ENCODE peak calls at places on chromosomes 6 and 20, in five cellular contexts. F, Q, A, Y and T are unnamed samples.
A peak's percentile ranks its signal among the peaks of the same experiment; 100 is the strongest.

GRCh38 chr6:138465007-138465645 is 34.2 kb downstream of the NHSL1 start:
- DNase-seq in F (no peak), Q (no peak), A (peak; percentile 76), Y (no peak), T (no peak)

GRCh38 chr20:46206025-46206424 is 87.9 kb downstream of the CD40 start:
- DNase-seq in F (no peak), Q (no peak), A (peak; percentile 98), Y (no peak), T (peak; percentile 75)

GRCh38 chr6:134936927-134937326 is 13.0 kb downstream of the ALDH8A1 start:
- DNase-seq in F (no peak), Q (no peak), A (no peak), Y (no peak), T (no peak)

GRCh38 chr20:63192721-63193120 is 23.2 kb downstream of the YTHDF1 start:
- DNase-seq in F (no peak), Q (peak; percentile 31), A (no peak), Y (no peak), T (no peak)

GRCh38 chr6:90764001-90764400 is 177.1 kb upstream of the MAP3K7 start:
- DNase-seq in F (no peak), Q (no peak), A (no peak), Y (no peak), T (no peak)

GRCh38 chr6:124927806-124928205 is 34.4 kb upstream of the RNF217 start:
- DNase-seq in F (no peak), Q (no peak), A (no peak), Y (no peak), T (no peak)

GRCh38 chr20:32823737-32824588 is 4.2 kb downstream of the MAPRE1 start:
- DNase-seq in F (no peak), Q (no peak), A (peak; percentile 71), Y (no peak), T (peak; percentile 17)

GRCh38 chr6:41071501-41071922 is 644 bp downstream of the OARD1 start:
- DNase-seq in F (peak; percentile 69), Q (no peak), A (no peak), Y (peak; percentile 72), T (no peak)

GRCh38 chr6:167937301-167937700 is 60.2 kb upstream of the KIF25 start:
- DNase-seq in F (no peak), Q (no peak), A (no peak), Y (no peak), T (no peak)

GRCh38 chr20:23533161-23533560 is 35.1 kb downstream of the CST9L start:
- DNase-seq in F (peak; percentile 57), Q (no peak), A (no peak), Y (no peak), T (no peak)

GRCh38 chr6:128415387-128415786 is 105.0 kb downstream of the PTPRK start:
- DNase-seq in F (no peak), Q (no peak), A (no peak), Y (no peak), T (no peak)

GRCh38 chr6:3457710-3458605 is 1.1 kb upstream of the SLC22A23 start:
- DNase-seq in F (no peak), Q (peak; percentile 70), A (no peak), Y (no peak), T (peak; percentile 25)

GRCh38 chr6:100088009-100088408 is 94.0 kb upstream of the MCHR2 start:
- DNase-seq in F (no peak), Q (no peak), A (no peak), Y (no peak), T (no peak)

GRCh38 chr20:41276317-41276751 is 41.2 kb downstream of the ZHX3 start:
- DNase-seq in F (no peak), Q (no peak), A (peak; percentile 47), Y (no peak), T (peak; percentile 15)

GRCh38 chr6:42241915-42242314 is 24.3 kb upstream of the MRPS10 start:
- DNase-seq in F (no peak), Q (no peak), A (no peak), Y (no peak), T (no peak)

GRCh38 chr6:150848400-150848799 is 17.1 kb upstream of the MTHFD1L start:
- DNase-seq in F (no peak), Q (no peak), A (no peak), Y (no peak), T (no peak)

GRCh38 chr6:149636116-149636515 is 12.4 kb downstream of the KATNA1 start:
- DNase-seq in F (no peak), Q (no peak), A (no peak), Y (no peak), T (no peak)

GRCh38 chr6:141580988-141581387 is 551.7 kb upstream of the GJE1 start:
- DNase-seq in F (no peak), Q (no peak), A (no peak), Y (no peak), T (no peak)

GRCh38 chr6:29943053-29943966 is 978 bp downstream of the HLA-A start:
- DNase-seq in F (no peak), Q (no peak), A (no peak), Y (no peak), T (no peak)

GRCh38 chr6:107021786-107022185 is 6.2 kb upstream of the MTRES1 start:
- DNase-seq in F (no peak), Q (no peak), A (no peak), Y (no peak), T (no peak)

GRCh38 chr6:139982652-139983051 is 608.2 kb upstream of the CITED2 start:
- DNase-seq in F (peak; percentile 38), Q (no peak), A (no peak), Y (no peak), T (no peak)

GRCh38 chr6:15659181-15659580 is 3.6 kb downstream of the DTNBP1 start:
- DNase-seq in F (no peak), Q (no peak), A (no peak), Y (no peak), T (no peak)

GRCh38 chr6:43604174-43604573 is 24.9 kb downstream of the GTPBP2 start:
- DNase-seq in F (no peak), Q (no peak), A (no peak), Y (no peak), T (no peak)